ENCODE peak calls at places on chromosome 13, in seven cellular contexts. V is gastrocnemius medialis; Z is substantia nigra; M is NCI-H2081; I is HS-27A; B is H4; F is activated CD8-positive, alpha-beta T cell treated with anti-CD3 and anti-CD28 coated beads for 36 hours. T is an unnamed sample.

GRCh38 chr13:46180393-46180792 is 1.6 kb downstream of the LCP1 start:
- DNase-seq in V (no peak), Z (no peak), M (no peak), I (no peak), B (no peak), F (no peak), T (no peak)

GRCh38 chr13:96091164-96091931 is 1.4 kb downstream of the HS6ST3 start:
- DNase-seq in V (peak; percentile 33), Z (no peak), M (no peak), I (no peak), B (no peak), F (no peak), T (no peak)

GRCh38 chr13:36778083-36778671 is 40.8 kb upstream of the RFXAP start:
- DNase-seq in V (no peak), Z (no peak), M (no peak), I (peak; percentile 12), B (no peak), F (no peak), T (peak; percentile 53)

GRCh38 chr13:32530841-32531253 is 7.7 kb downstream of the N4BP2L2 start:
- DNase-seq in V (peak; percentile 32), Z (no peak), M (no peak), I (no peak), B (peak; percentile 13), F (no peak), T (peak; percentile 76)

GRCh38 chr13:48532146-48532472 is 771 bp downstream of the RCBTB2 start:
- DNase-seq in V (no peak), Z (no peak), M (peak; percentile 17), I (peak; percentile 7), B (no peak), F (peak; percentile 4), T (peak; percentile 58)

GRCh38 chr13:25440081-25440480 is 68.3 kb downstream of the ATP8A2 start:
- DNase-seq in V (no peak), Z (no peak), M (no peak), I (no peak), B (no peak), F (no peak), T (no peak)

GRCh38 chr13:20772401-20773131 is 1.2 kb downstream of the EEF1AKMT1 start:
- DNase-seq in V (no peak), Z (no peak), M (no peak), I (no peak), B (no peak), F (no peak), T (peak; percentile 3)

GRCh38 chr13:99285432-99286182 is 21.6 kb downstream of the GPR183 start:
- DNase-seq in V (no peak), Z (no peak), M (no peak), I (no peak), B (no peak), F (no peak), T (no peak)

GRCh38 chr13:76012091-76012721 is 376.1 kb downstream of the LMO7 start:
- DNase-seq in V (no peak), Z (no peak), M (no peak), I (peak; percentile 43), B (no peak), F (no peak), T (peak; percentile 72)

GRCh38 chr13:38398810-38399493 is 49.3 kb downstream of the UFM1 start:
- DNase-seq in V (no peak), Z (no peak), M (no peak), I (no peak), B (peak; percentile 74), F (no peak), T (peak; percentile 71)

GRCh38 chr13:38980628-38981078 is 10.0 kb downstream of the STOML3 start:
- DNase-seq in V (no peak), Z (no peak), M (peak; percentile 42), I (no peak), B (no peak), F (no peak), T (no peak)

GRCh38 chr13:86324191-86324590 is 525.0 kb upstream of the SLITRK6 start:
- DNase-seq in V (no peak), Z (no peak), M (no peak), I (no peak), B (no peak), F (no peak), T (no peak)

GRCh38 chr13:78190296-78190695 is 271.7 kb upstream of the EDNRB start:
- DNase-seq in V (no peak), Z (no peak), M (no peak), I (no peak), B (no peak), F (no peak), T (no peak)

GRCh38 chr13:111027481-111028439 is 87.3 kb upstream of the ARHGEF7 start:
- DNase-seq in V (no peak), Z (no peak), M (no peak), I (no peak), B (no peak), F (no peak), T (peak; percentile 10)

GRCh38 chr13:42484396-42484795 is 89.6 kb upstream of the TNFSF11 start:
- DNase-seq in V (no peak), Z (no peak), M (no peak), I (no peak), B (no peak), F (no peak), T (no peak)

GRCh38 chr13:47564041-47564440 is 437.0 kb downstream of the SUCLA2 start:
- DNase-seq in V (no peak), Z (no peak), M (no peak), I (no peak), B (peak; percentile 17), F (no peak), T (no peak)

GRCh38 chr13:24043590-24044350 is 116.8 kb upstream of the SPATA13 start:
- DNase-seq in V (no peak), Z (no peak), M (no peak), I (no peak), B (no peak), F (no peak), T (peak; percentile 23)

GRCh38 chr13:104740616-104741222 is 1674.5 kb upstream of the SLC10A2 start:
- DNase-seq in V (no peak), Z (no peak), M (no peak), I (no peak), B (no peak), F (no peak), T (no peak)

GRCh38 chr13:42777476-42777875 is 3.9 kb upstream of the FAM216B start:
- DNase-seq in V (no peak), Z (no peak), M (no peak), I (no peak), B (no peak), F (no peak), T (no peak)

GRCh38 chr13:71866173-71867091 is 572 bp downstream of the DACH1 start:
- DNase-seq in V (no peak), Z (no peak), M (peak; percentile 18), I (no peak), B (no peak), F (peak; percentile 12), T (peak; percentile 4)

GRCh38 chr13:73622375-73622774 is 511.8 kb downstream of the KLF12 start:
- DNase-seq in V (no peak), Z (no peak), M (no peak), I (no peak), B (no peak), F (no peak), T (no peak)

GRCh38 chr13:51801631-51802099 is 2.3 kb downstream of the DHRS12 start:
- DNase-seq in V (peak; percentile 61), Z (peak; percentile 70), M (no peak), I (no peak), B (peak; percentile 10), F (no peak), T (peak; percentile 28)

GRCh38 chr13:98648676-98649075 is 71.8 kb upstream of the STK24 start:
- DNase-seq in V (no peak), Z (no peak), M (no peak), I (no peak), B (no peak), F (no peak), T (peak; percentile 19)

GRCh38 chr13:30466358-30466714 is 600 bp upstream of the HMGB1 start:
- DNase-seq in V (no peak), Z (no peak), M (no peak), I (no peak), B (no peak), F (peak; percentile 65), T (peak; percentile 51)

GRCh38 chr13:33015791-33016323 is 366 bp upstream of the KL start:
- DNase-seq in V (no peak), Z (no peak), M (no peak), I (no peak), B (no peak), F (peak; percentile 14), T (no peak)

GRCh38 chr13:26475176-26476110 is 82.0 kb upstream of the WASF3 start:
- DNase-seq in V (no peak), Z (no peak), M (no peak), I (no peak), B (no peak), F (no peak), T (no peak)

GRCh38 chr13:44131069-44131614 is 242.5 kb upstream of the SERP2 start:
- DNase-seq in V (no peak), Z (no peak), M (no peak), I (no peak), B (no peak), F (no peak), T (no peak)

GRCh38 chr13:43031881-43032280 is 8.5 kb downstream of the DNAJC15 start:
- DNase-seq in V (no peak), Z (no peak), M (no peak), I (no peak), B (no peak), F (no peak), T (no peak)

GRCh38 chr13:72638059-72638815 is 89.2 kb downstream of the MZT1 start:
- DNase-seq in V (no peak), Z (no peak), M (no peak), I (no peak), B (no peak), F (no peak), T (no peak)

GRCh38 chr13:44449999-44450821 is 76.6 kb downstream of the SERP2 start:
- DNase-seq in V (peak; percentile 64), Z (no peak), M (no peak), I (no peak), B (no peak), F (no peak), T (no peak)

GRCh38 chr13:30908416-30908980 is 2.4 kb downstream of the MEDAG start:
- DNase-seq in V (no peak), Z (no peak), M (no peak), I (no peak), B (peak; percentile 35), F (no peak), T (peak; percentile 54)

GRCh38 chr13:35953537-35954206 is 177.5 kb downstream of the DCLK1 start:
- DNase-seq in V (peak; percentile 83), Z (peak; percentile 59), M (peak; percentile 93), I (peak; percentile 8), B (peak; percentile 77), F (no peak), T (peak; percentile 90)

GRCh38 chr13:51814825-51815650 is 11.1 kb upstream of the DHRS12 start:
- DNase-seq in V (peak; percentile 51), Z (peak; percentile 6), M (peak; percentile 58), I (no peak), B (peak; percentile 36), F (peak; percentile 87), T (peak; percentile 65)

GRCh38 chr13:100409132-100409531 is 179.5 kb downstream of the GGACT start:
- DNase-seq in V (no peak), Z (no peak), M (no peak), I (no peak), B (no peak), F (no peak), T (no peak)

GRCh38 chr13:46595136-46595917 is 42.4 kb downstream of the LRCH1 start:
- DNase-seq in V (no peak), Z (no peak), M (no peak), I (no peak), B (no peak), F (no peak), T (peak; percentile 79)